ENCODE peak calls at places on chromosomes 1 and 21, in ten cellular contexts. T, X, C, J, D, I, F, B, Y and U are unnamed samples.

GRCh38 chr1:220925707-220926106 is 46.5 kb downstream of the HLX start:
- DNase-seq in T (no peak), I (no peak), C (no peak), D (no peak), Y (no peak), J (no peak), X (no peak), F (no peak), B (no peak), U (no peak)

GRCh38 chr1:9577423-9577822 is 11.3 kb upstream of the TMEM201 start:
- DNase-seq in T (no peak), I (no peak), F (no peak), Y (no peak), J (no peak), D (no peak), B (no peak), X (no peak), C (no peak), U (no peak)

GRCh38 chr1:12348113-12348512 is 118.3 kb downstream of the VPS13D start:
- DNase-seq in X (no peak), C (no peak), I (no peak), D (no peak), B (no peak), J (no peak), Y (no peak), T (no peak), F (no peak), U (no peak)

GRCh38 chr1:92662048-92662447 is 122.9 kb downstream of the EVI5 start:
- DNase-seq in X (no peak), C (no peak), D (no peak), T (no peak), F (no peak), B (no peak), J (no peak), Y (no peak), I (no peak), U (no peak)

GRCh38 chr21:42653492-42654061 is at the start of gene PDE9A:
- DNase-seq in T (no peak), J (no peak), X (peak; percentile 65), I (peak; percentile 46), Y (peak; percentile 48), F (peak; percentile 73), C (no peak), D (no peak), B (no peak), U (peak; percentile 50)

GRCh38 chr21:33924766-33925100 is 9.1 kb upstream of the ATP5PO start:
- DNase-seq in T (peak; percentile 68), J (no peak), I (no peak), X (no peak), C (no peak), F (no peak), B (peak; percentile 21), D (no peak), Y (no peak), U (no peak)

GRCh38 chr1:22414244-22414751 is 37.4 kb upstream of the ZBTB40 start:
- DNase-seq in B (no peak), Y (no peak), C (no peak), D (no peak), J (no peak), F (no peak), T (no peak), X (no peak), I (no peak), U (no peak)

GRCh38 chr1:224736619-224737352 is 120.7 kb downstream of the CNIH3 start:
- DNase-seq in F (peak; percentile 63), Y (peak; percentile 19), D (no peak), J (no peak), T (no peak), X (no peak), B (no peak), C (peak; percentile 24), I (no peak), U (peak; percentile 46)

GRCh38 chr1:209094384-209094783 is 489.1 kb upstream of the CAMK1G start:
- DNase-seq in J (no peak), I (no peak), X (no peak), B (peak; percentile 6), C (no peak), D (no peak), T (no peak), F (no peak), Y (no peak), U (no peak)

GRCh38 chr1:14914351-14914988 is 239.1 kb upstream of the TMEM51 start:
- DNase-seq in T (no peak), I (no peak), C (no peak), D (no peak), F (no peak), Y (no peak), X (no peak), J (no peak), B (no peak), U (no peak)

GRCh38 chr1:89201489-89201794 is 2.7 kb upstream of the GBP4 start:
- DNase-seq in C (no peak), F (no peak), I (no peak), T (no peak), B (no peak), J (no peak), X (no peak), D (no peak), Y (no peak), U (no peak)